ENCODE peak calls at places on chromosome 18, in four cellular contexts. One of them, this sample, is unnamed.

GRCh38 chr18:35933982-35934381 is 38.5 kb upstream of the RMP24 start:
- DNase-seq in HL-60: no peak
- DNase-seq in GM12878: no peak
- DNase-seq in K562: no peak
- DNase-seq in this sample: no peak

GRCh38 chr18:42107287-42108045 is 152.4 kb downstream of the PIK3C3 start:
- DNase-seq in HL-60: no peak
- DNase-seq in K562: no peak
- DNase-seq in GM12878: no peak
- DNase-seq in this sample: no peak

GRCh38 chr18:36697905-36698304 is 130.9 kb downstream of the TPGS2 start:
- DNase-seq in K562: no peak
- DNase-seq in HL-60: no peak
- DNase-seq in GM12878: no peak
- DNase-seq in this sample: no peak

GRCh38 chr18:58542426-58543159 is 86.3 kb downstream of the ALPK2 start:
- DNase-seq in K562: no peak
- DNase-seq in HL-60: no peak
- DNase-seq in GM12878: no peak
- DNase-seq in this sample: no peak

GRCh38 chr18:35616664-35617423 is 35.3 kb downstream of the GALNT1 start:
- DNase-seq in HL-60: peak
- DNase-seq in GM12878: peak
- DNase-seq in K562: peak
- DNase-seq in this sample: no peak

GRCh38 chr18:57447154-57447621 is 12.0 kb downstream of the ONECUT2 start:
- DNase-seq in HL-60: peak
- DNase-seq in GM12878: no peak
- DNase-seq in K562: peak
- DNase-seq in this sample: no peak

GRCh38 chr18:30358545-30358944 is 684.0 kb downstream of the DSC3 start:
- DNase-seq in HL-60: no peak
- DNase-seq in K562: no peak
- DNase-seq in GM12878: no peak
- DNase-seq in this sample: no peak

GRCh38 chr18:26549103-26549485 is 741 bp upstream of the KCTD1 start:
- DNase-seq in GM12878: no peak
- DNase-seq in K562: no peak
- DNase-seq in HL-60: no peak
- DNase-seq in this sample: peak

GRCh38 chr18:22026362-22026761 is 143.0 kb upstream of the GATA6 start:
- DNase-seq in K562: no peak
- DNase-seq in GM12878: no peak
- DNase-seq in HL-60: no peak
- DNase-seq in this sample: no peak

GRCh38 chr18:36786686-36787085 is 42.1 kb downstream of the TPGS2 start:
- DNase-seq in GM12878: no peak
- DNase-seq in HL-60: no peak
- DNase-seq in K562: no peak
- DNase-seq in this sample: no peak

GRCh38 chr18:8849696-8850095 is 144.3 kb downstream of the MTCL1 start:
- DNase-seq in GM12878: no peak
- DNase-seq in HL-60: no peak
- DNase-seq in K562: no peak
- DNase-seq in this sample: no peak

GRCh38 chr18:63994783-63995399 is 25.0 kb downstream of the SERPINB8 start:
- DNase-seq in HL-60: peak
- DNase-seq in K562: peak
- DNase-seq in GM12878: no peak
- DNase-seq in this sample: no peak

GRCh38 chr18:50009772-50010171 is 185.2 kb downstream of the MYO5B start:
- DNase-seq in K562: peak
- DNase-seq in GM12878: peak
- DNase-seq in HL-60: peak
- DNase-seq in this sample: peak

GRCh38 chr18:5983479-5983878 is 88.2 kb upstream of the TMEM200C start:
- DNase-seq in K562: no peak
- DNase-seq in HL-60: no peak
- DNase-seq in GM12878: no peak
- DNase-seq in this sample: no peak

GRCh38 chr18:64097497-64097896 is 51.4 kb downstream of the LINC00305 start:
- DNase-seq in K562: no peak
- DNase-seq in GM12878: no peak
- DNase-seq in HL-60: no peak
- DNase-seq in this sample: no peak

GRCh38 chr18:43846302-43846701 is 569.0 kb upstream of the SYT4 start:
- DNase-seq in K562: no peak
- DNase-seq in GM12878: no peak
- DNase-seq in HL-60: no peak
- DNase-seq in this sample: no peak

DNA sequence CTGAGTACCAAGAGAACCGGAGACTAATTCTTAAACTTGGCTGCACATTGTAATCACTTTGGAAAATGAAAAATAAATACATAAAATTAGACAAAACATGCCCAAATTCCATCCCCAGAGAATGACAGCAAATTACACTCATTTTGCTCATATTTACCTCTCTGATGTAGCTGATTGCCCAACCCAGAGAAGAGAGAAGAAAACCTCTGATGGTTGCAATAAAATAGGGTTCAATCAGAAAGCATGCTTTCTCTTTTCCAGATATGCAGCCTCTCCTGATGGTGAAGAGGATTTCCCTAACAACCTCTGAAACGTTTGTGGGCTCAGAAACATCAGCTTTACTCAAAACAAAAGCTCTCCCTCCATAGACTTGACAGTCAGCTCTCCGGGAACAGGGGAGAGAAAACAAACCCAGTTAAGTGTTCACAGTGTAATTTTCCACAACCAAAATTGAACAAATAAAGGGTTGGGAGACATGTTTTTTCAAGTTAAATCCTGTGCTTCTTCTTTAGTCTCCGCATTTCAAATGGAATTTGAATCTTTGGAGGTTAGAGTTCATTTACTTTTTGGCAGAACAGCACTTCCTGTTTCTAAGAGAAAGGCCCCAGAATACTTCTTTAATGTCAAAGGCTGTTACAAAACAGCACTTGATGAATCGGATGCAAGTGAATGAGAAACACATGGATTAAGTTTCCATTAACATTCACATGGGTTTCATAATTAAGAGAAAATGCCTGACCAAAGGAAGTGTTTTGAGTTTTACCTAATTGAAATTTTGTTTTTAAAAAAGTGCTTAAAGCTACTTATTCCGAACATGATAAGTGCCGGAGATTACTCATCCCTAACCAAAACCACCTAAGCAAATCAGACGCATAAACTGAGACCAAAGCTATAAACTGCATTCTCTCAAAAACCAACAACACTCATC is 570.1 kb upstream of the SYT4 start:
- DNase-seq in K562: no peak
- DNase-seq in GM12878: no peak
- DNase-seq in HL-60: no peak
- DNase-seq in this sample: no peak
- TF ChIP-seq SPI1 in K562: no peak
- TF ChIP-seq SPI1 in GM12878: peak
- TF ChIP-seq SPI1 in HL-60: peak
- TF ChIP-seq SPI1 in this sample: peak

GRCh38 chr18:54612237-54612636 is 21.2 kb downstream of the DYNAP start:
- DNase-seq in K562: no peak
- DNase-seq in GM12878: no peak
- DNase-seq in HL-60: no peak
- DNase-seq in this sample: no peak
- TF ChIP-seq SPI1 in K562: no peak
- TF ChIP-seq SPI1 in GM12878: no peak
- TF ChIP-seq SPI1 in HL-60: peak
- TF ChIP-seq SPI1 in this sample: no peak

GRCh38 chr18:56407631-56408030 is 230.8 kb downstream of the TXNL1 start:
- DNase-seq in GM12878: no peak
- DNase-seq in HL-60: no peak
- DNase-seq in K562: no peak
- DNase-seq in this sample: no peak

DNA sequence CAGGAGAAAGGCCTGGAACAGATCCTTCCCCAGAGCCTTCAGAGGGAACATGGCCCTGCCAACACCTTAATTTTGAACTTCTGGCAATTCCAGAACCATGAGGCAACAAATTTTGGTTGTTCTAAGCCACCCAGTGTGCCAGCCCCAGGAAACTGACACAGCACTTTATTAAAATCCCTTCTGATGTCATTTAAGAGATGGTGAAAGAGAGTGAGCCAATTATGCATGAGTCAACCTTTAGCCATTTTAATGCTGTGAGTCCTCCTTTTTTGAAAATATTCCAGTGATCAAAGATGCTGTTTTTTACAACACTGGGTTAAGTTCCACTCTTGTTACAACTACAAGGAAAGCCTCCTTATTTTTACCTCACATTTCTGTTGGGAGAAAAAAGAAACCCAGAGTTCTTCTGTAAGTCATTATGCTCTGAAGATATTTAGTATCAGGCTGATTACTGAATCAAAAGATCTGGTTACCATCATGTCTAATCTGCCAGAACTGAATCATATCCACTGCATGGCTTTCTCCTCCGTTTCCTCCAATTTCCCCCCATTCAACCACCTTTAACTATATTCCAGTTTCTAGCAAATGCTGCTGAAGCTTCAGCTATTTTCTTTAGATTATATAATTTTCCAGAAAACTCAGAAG is 235.4 kb downstream of the TXNL1 start:
- DNase-seq in HL-60: peak
- DNase-seq in K562: no peak
- DNase-seq in GM12878: no peak
- DNase-seq in this sample: no peak
- TF ChIP-seq SPI1 in HL-60: no peak
- TF ChIP-seq SPI1 in K562: no peak
- TF ChIP-seq SPI1 in GM12878: no peak
- TF ChIP-seq SPI1 in this sample: no peak

DNA sequence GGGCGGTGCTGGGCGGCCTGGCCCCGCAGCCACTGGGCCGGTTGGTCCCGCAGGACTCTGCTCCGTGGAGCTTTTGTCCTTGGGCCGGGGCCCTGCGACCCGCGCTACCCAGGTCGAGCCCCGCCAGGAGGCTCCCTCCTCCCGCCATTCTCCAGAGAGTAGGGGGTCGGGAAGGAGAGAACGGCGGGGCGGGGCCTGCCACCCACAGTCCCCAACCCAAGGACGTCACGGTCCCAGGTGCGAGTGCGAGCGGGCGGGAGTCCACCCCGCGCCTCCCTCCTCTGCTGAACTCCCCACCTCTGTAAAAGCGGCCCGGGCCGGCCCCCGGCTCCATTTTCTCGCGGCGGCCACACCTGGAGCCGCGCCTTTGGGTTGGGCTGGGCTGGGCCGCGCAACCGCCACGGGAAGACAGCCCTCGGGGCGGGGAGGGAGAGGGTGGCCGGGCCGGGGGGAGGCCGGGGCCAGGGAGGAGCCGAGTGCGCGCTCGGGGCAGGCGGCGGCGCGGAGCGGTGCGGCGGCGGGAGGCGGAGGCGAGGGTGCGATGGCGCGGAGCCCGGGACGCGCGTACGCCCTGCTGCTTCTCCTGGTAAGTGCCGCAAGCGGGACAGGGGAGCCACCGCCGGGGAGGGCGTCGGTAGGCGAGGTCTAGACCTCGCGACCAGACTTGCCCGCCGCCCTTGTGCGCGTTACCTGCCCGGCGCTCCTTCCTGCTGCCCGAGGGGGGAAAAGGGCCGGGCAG is at the start of gene DSG2:
- DNase-seq in K562: peak
- DNase-seq in GM12878: no peak
- DNase-seq in HL-60: peak
- DNase-seq in this sample: peak
- TF ChIP-seq SPI1 in K562: no peak
- TF ChIP-seq SPI1 in GM12878: no peak
- TF ChIP-seq SPI1 in HL-60: no peak
- TF ChIP-seq SPI1 in this sample: no peak

DNA sequence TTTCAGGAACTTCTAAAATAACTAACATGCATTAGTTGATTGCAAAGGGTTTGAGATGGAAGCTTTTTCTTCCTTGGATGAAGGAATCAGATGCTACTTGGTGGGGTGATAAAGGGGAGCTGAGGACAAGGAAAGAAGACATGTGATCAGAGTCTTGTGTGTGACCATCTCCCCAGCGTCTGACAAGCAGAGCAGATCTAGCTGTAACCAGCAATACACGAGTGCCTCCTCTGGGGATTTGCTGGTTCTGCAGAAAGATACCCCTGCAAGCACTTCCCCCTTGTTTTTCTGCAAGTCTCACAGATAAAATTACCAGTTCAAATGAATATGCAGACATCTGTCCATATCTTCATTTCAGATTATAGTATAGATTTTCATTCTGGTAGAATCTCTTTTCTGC is 2.7 kb downstream of the CDH7 start:
- DNase-seq in K562: peak
- DNase-seq in GM12878: no peak
- DNase-seq in HL-60: peak
- DNase-seq in this sample: peak
- TF ChIP-seq SPI1 in K562: no peak
- TF ChIP-seq SPI1 in GM12878: no peak
- TF ChIP-seq SPI1 in HL-60: peak
- TF ChIP-seq SPI1 in this sample: peak

GRCh38 chr18:43159091-43159490 is 43.6 kb upstream of the RIT2 start:
- DNase-seq in HL-60: no peak
- DNase-seq in K562: no peak
- DNase-seq in GM12878: no peak
- DNase-seq in this sample: no peak
- TF ChIP-seq SPI1 in HL-60: no peak
- TF ChIP-seq SPI1 in K562: no peak
- TF ChIP-seq SPI1 in GM12878: no peak
- TF ChIP-seq SPI1 in this sample: no peak

This sample was measured in GM12891.